ENCODE peak calls at places on chromosomes 13 and 19, in nine cellular contexts. E, U, Z, D, B, S, K, R and L are unnamed samples.

GRCh38 chr13:111344471-111345191 is 24.2 kb downstream of the TEX29 start:
- DNase-seq in E (peak), Z (peak), S (no peak), R (no peak), D (no peak), B (no peak), U (peak), K (no peak), L (no peak)

GRCh38 chr13:93765056-93765455 is 538.4 kb downstream of the GPC6 start:
- DNase-seq in D (no peak), S (no peak), K (no peak), B (no peak), U (no peak), Z (no peak), E (peak), R (no peak), L (no peak)

GRCh38 chr19:43634516-43634876 is 5.2 kb downstream of the CADM4 start:
- DNase-seq in R (no peak), Z (no peak), S (no peak), K (no peak), B (no peak), U (no peak), D (no peak), E (no peak), L (no peak)

GRCh38 chr19:1512671-1513491 is at the start of gene ADAMTSL5:
- DNase-seq in Z (peak), S (no peak), E (peak), K (peak), U (no peak), B (peak), D (no peak), R (no peak), L (peak)

GRCh38 chr13:42497798-42498197 is 76.2 kb upstream of the TNFSF11 start:
- DNase-seq in R (no peak), K (no peak), S (no peak), Z (no peak), D (no peak), U (no peak), B (no peak), E (peak), L (no peak)

GRCh38 chr19:5166262-5166661 is 174.3 kb downstream of the PTPRS start:
- DNase-seq in R (no peak), K (no peak), S (no peak), U (no peak), B (no peak), Z (no peak), E (peak), D (no peak), L (no peak)

GRCh38 chr19:3708207-3708931 is at the start of gene TJP3:
- DNase-seq in B (no peak), E (no peak), Z (no peak), U (no peak), D (no peak), S (no peak), R (peak), K (no peak), L (no peak)

GRCh38 chr13:27406178-27406939 is 18.1 kb upstream of the GTF3A start:
- DNase-seq in U (no peak), K (no peak), Z (no peak), S (no peak), B (peak), E (peak), D (peak), R (peak), L (no peak)

GRCh38 chr19:34838753-34839431 is 65.9 kb upstream of the ZNF599 start:
- DNase-seq in R (no peak), K (no peak), D (no peak), B (no peak), U (no peak), S (no peak), E (peak), Z (peak), L (no peak)

GRCh38 chr19:40443930-40444180 is 280 bp downstream of the SERTAD3 start:
- DNase-seq in K (no peak), B (no peak), D (no peak), E (peak), U (no peak), S (no peak), Z (no peak), R (no peak), L (no peak)

GRCh38 chr19:18733196-18733647 is 49.7 kb downstream of the CRTC1 start:
- DNase-seq in K (no peak), B (peak), U (no peak), D (no peak), R (no peak), S (no peak), Z (peak), E (peak), L (no peak)

GRCh38 chr13:58080806-58081205 is 449.3 kb downstream of the PCDH17 start:
- DNase-seq in U (no peak), Z (no peak), E (no peak), D (no peak), S (no peak), K (no peak), B (no peak), R (no peak), L (no peak)

GRCh38 chr13:102598061-102598460 is 1.3 kb downstream of the TPP2 start:
- DNase-seq in U (no peak), S (no peak), B (no peak), K (no peak), D (no peak), Z (no peak), R (peak), E (no peak), L (no peak)

GRCh38 chr13:59842507-59842906 is 321.2 kb downstream of the DIAPH3 start:
- DNase-seq in Z (no peak), S (no peak), R (no peak), D (no peak), U (no peak), B (no peak), K (no peak), E (no peak), L (no peak)

GRCh38 chr19:2175742-2176141 is 12.0 kb downstream of the DOT1L start:
- DNase-seq in B (no peak), Z (no peak), K (no peak), S (no peak), U (no peak), R (no peak), E (no peak), D (no peak), L (no peak)

GRCh38 chr19:4343845-4344713 is 717 bp downstream of the MPND start:
- DNase-seq in B (no peak), U (no peak), S (no peak), K (no peak), E (no peak), D (no peak), R (no peak), Z (no peak), L (no peak)

GRCh38 chr19:6216996-6217751 is 62.6 kb downstream of the MLLT1 start:
- DNase-seq in K (no peak), Z (no peak), D (no peak), R (peak), S (no peak), E (peak), B (peak), U (no peak), L (peak)

GRCh38 chr19:58563823-58564222 is 5.4 kb upstream of the UBE2M start:
- DNase-seq in Z (no peak), S (no peak), D (no peak), R (no peak), K (no peak), U (no peak), B (no peak), E (no peak), L (no peak)

GRCh38 chr13:93368296-93368695 is 141.7 kb downstream of the GPC6 start:
- DNase-seq in E (no peak), U (no peak), K (no peak), B (no peak), S (no peak), D (no peak), Z (no peak), R (no peak), L (no peak)

GRCh38 chr19:1098177-1099051 is 3.2 kb upstream of the POLR2E start:
- DNase-seq in D (no peak), K (no peak), R (peak), U (no peak), E (peak), B (no peak), S (no peak), Z (no peak), L (no peak)

GRCh38 chr19:15264061-15264932 is 32.0 kb upstream of the EPHX3 start:
- DNase-seq in R (peak), B (peak), D (peak), E (peak), Z (peak), K (peak), U (peak), S (no peak), L (peak)

GRCh38 chr13:20828540-20829364 is 55.0 kb upstream of the EEF1AKMT1 start:
- DNase-seq in S (no peak), K (no peak), B (peak), R (peak), U (no peak), D (no peak), E (peak), Z (no peak), L (no peak)

GRCh38 chr19:58546131-58546530 is 2.3 kb downstream of the TRIM28 start:
- DNase-seq in K (no peak), R (no peak), U (no peak), Z (no peak), S (no peak), E (no peak), B (no peak), D (no peak), L (no peak)

GRCh38 chr13:100666124-100666523 is 8.5 kb downstream of the TMTC4 start:
- DNase-seq in B (no peak), K (no peak), E (peak), S (no peak), Z (no peak), U (no peak), D (no peak), R (peak), L (no peak)

GRCh38 chr13:42017264-42017663 is 31.2 kb upstream of the DGKH start:
- DNase-seq in S (no peak), R (no peak), K (no peak), B (no peak), D (no peak), Z (no peak), U (no peak), E (no peak), L (no peak)

GRCh38 chr19:31154021-31154420 is 195.2 kb downstream of the TSHZ3 start:
- DNase-seq in U (no peak), B (no peak), S (no peak), E (peak), Z (no peak), R (no peak), K (no peak), D (no peak), L (no peak)